ENCODE peak calls at places on chromosome 19, in six cellular contexts. D is fibroblast of pulmonary artery, G is cardiac fibroblast, R is GM13976, A is A673, P is SK-N-SH. J is an unnamed sample.
A peak's percentile ranks its signal among the peaks of the same experiment; 100 is the strongest.

GRCh38 chr19:42284641-42285341 is 15.7 kb downstream of the CIC start:
- DNase-seq in P (no peak), D (no peak), A (no peak), R (no peak), G (no peak), J (no peak)

GRCh38 chr19:16222806-16223205 is 25.1 kb downstream of the AP1M1 start:
- DNase-seq in G (no peak), R (no peak), A (no peak), P (no peak), D (no peak), J (no peak)

GRCh38 chr19:44051654-44052402 is at the start of gene ZNF223:
- DNase-seq in D (peak; percentile 94), G (peak; percentile 92), R (peak; percentile 79), A (peak; percentile 97), P (peak; percentile 93), J (peak; percentile 95)

GRCh38 chr19:1076951-1077350 is 10.0 kb downstream of the ARHGAP45 start:
- DNase-seq in R (peak; percentile 91), D (no peak), P (no peak), G (no peak), A (no peak), J (no peak)

GRCh38 chr19:19405919-19406877 is 723 bp downstream of the GATAD2A start:
- DNase-seq in R (peak; percentile 58), A (peak; percentile 62), G (peak; percentile 64), P (peak; percentile 80), D (peak; percentile 52), J (peak; percentile 50)

GRCh38 chr19:47309608-47310007 is at the start of gene C5AR1:
- DNase-seq in D (no peak), A (no peak), R (no peak), G (peak; percentile 43), P (no peak), J (no peak)

GRCh38 chr19:5563941-5564612 is 3.7 kb downstream of the TINCR start:
- DNase-seq in D (peak; percentile 23), A (peak; percentile 47), G (peak; percentile 10), R (no peak), P (peak; percentile 60), J (no peak)

GRCh38 chr19:798415-799075 is 1.3 kb downstream of the PTBP1 start:
- DNase-seq in R (no peak), P (no peak), G (no peak), A (no peak), D (no peak), J (peak; percentile 20)

GRCh38 chr19:46373573-46374359 is 26.9 kb downstream of the PPP5C start:
- DNase-seq in D (peak; percentile 31), R (no peak), G (peak; percentile 48), P (peak; percentile 80), A (peak; percentile 72), J (no peak)

GRCh38 chr19:13881231-13881691 is 4.3 kb downstream of the NANOS3 start:
- DNase-seq in P (peak; percentile 71), D (no peak), R (peak; percentile 37), G (no peak), A (no peak), J (peak; percentile 32)

GRCh38 chr19:45809643-45810159 is 5.4 kb downstream of the RSPH6A start:
- DNase-seq in G (peak; percentile 81), A (peak; percentile 61), R (no peak), P (no peak), D (peak; percentile 75), J (no peak)

GRCh38 chr19:22595918-22596341 is 38.2 kb upstream of the ZNF492 start:
- DNase-seq in P (peak; percentile 42), R (no peak), A (no peak), D (no peak), G (no peak), J (no peak)

GRCh38 chr19:31297991-31298390 is 51.2 kb downstream of the TSHZ3 start:
- DNase-seq in D (no peak), P (no peak), A (no peak), R (no peak), G (no peak), J (no peak)

GRCh38 chr19:51548891-51549305 is 17.4 kb upstream of the SIGLEC6 start:
- DNase-seq in A (no peak), G (no peak), R (no peak), P (no peak), D (no peak), J (no peak)

GRCh38 chr19:55147408-55148251 is 1.4 kb downstream of the TNNT1 start:
- DNase-seq in D (no peak), G (no peak), A (no peak), R (no peak), P (peak; percentile 16), J (no peak)

GRCh38 chr19:18438331-18439024 is 545 bp upstream of the ISYNA1 start:
- DNase-seq in G (no peak), D (peak; percentile 81), A (no peak), P (no peak), R (no peak), J (peak; percentile 80)

GRCh38 chr19:13541554-13541953 is 35.3 kb upstream of the CACNA1A start:
- DNase-seq in A (no peak), R (no peak), P (no peak), G (no peak), D (no peak), J (no peak)

GRCh38 chr19:10805075-10805757 is 30.8 kb downstream of the TMED1 start:
- DNase-seq in A (no peak), P (no peak), R (no peak), G (no peak), D (no peak), J (no peak)

GRCh38 chr19:10808937-10809655 is 26.9 kb downstream of the TMED1 start:
- DNase-seq in G (peak; percentile 44), A (no peak), P (no peak), D (peak; percentile 47), R (no peak), J (peak; percentile 55)

GRCh38 chr19:10802479-10802878 is 33.5 kb downstream of the TMED1 start:
- DNase-seq in D (no peak), A (no peak), G (no peak), P (no peak), R (no peak), J (no peak)

GRCh38 chr19:10803252-10803651 is 32.8 kb downstream of the TMED1 start:
- DNase-seq in A (no peak), P (no peak), R (no peak), G (no peak), D (no peak), J (no peak)

DNA sequence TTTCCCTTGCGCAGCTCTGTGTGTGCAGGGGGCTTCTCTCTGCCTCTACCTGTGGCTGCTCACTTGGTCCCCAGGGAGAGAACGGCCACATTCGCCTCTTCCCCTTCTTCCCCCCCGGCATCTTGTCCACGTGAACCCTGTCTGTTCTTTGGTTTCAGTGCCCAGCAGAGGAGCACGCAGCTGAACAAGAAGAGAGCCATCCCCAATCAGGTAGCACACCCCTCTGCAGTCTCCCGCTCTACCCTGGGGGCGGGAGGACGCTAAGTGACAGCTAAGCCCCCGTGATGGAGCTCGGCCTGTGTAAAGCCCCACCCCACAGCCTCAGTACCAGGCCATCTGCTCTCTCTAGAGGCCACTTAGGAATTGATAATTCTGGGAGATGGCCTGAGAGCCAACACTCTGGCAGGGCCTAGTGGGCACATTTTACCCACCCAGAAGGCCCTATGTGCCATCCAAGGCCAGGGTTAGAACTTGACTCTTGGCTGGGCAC is 30.2 kb downstream of the TMED1 start:
- DNase-seq in R (no peak), P (peak; percentile 33), D (no peak), G (no peak), A (no peak), J (no peak)
- TF ChIP-seq CTCF in R (no peak), P (no peak), D (no peak), G (no peak), A (no peak), J (no peak)

DNA sequence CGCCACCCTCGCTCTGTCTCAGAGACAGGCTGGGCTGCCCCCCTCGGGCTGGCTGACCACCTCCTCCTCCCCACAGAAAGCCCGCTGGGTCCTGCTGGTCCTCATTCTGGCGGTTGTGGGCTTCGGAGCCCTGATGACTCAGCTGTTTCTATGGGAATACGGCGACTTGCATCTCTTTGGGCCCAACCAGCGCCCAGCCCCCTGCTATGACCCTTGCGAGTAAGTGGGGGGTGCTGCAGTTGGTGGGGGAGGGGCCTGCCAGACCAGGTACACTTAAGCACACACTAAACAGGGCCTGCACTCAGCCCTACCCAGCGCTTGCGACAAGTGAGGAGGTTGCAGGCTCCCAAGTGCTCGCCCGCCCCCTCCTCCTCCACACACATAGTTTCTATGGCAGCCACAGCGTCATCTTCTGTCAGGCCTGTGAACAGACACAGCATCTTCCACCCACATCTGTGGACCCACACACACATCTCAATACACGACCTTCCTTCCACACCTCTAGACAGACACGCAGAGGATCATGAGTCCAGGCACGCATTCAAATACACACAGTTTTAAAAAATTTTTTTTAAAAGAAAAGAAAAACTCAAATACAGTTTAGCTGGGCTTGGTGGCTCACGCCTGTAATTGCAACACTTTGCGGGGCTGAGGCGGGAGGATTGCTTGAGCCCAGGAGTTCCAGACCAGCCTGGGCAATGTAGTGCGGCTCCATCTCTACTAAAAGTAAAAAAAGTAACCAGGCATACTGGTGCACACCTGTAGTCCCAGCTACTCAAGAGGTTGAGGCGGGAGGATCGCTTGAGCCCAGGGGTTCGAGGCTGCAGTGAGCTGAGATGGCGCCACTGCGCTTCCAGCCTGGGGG is 18.4 kb downstream of the PLD3 start:
- DNase-seq in G (no peak), P (peak; percentile 73), R (no peak), D (peak; percentile 26), A (peak; percentile 72), J (peak; percentile 88)
- TF ChIP-seq CTCF in G (no peak), P (no peak), R (no peak), D (no peak), A (peak; percentile 40), J (no peak)

DNA sequence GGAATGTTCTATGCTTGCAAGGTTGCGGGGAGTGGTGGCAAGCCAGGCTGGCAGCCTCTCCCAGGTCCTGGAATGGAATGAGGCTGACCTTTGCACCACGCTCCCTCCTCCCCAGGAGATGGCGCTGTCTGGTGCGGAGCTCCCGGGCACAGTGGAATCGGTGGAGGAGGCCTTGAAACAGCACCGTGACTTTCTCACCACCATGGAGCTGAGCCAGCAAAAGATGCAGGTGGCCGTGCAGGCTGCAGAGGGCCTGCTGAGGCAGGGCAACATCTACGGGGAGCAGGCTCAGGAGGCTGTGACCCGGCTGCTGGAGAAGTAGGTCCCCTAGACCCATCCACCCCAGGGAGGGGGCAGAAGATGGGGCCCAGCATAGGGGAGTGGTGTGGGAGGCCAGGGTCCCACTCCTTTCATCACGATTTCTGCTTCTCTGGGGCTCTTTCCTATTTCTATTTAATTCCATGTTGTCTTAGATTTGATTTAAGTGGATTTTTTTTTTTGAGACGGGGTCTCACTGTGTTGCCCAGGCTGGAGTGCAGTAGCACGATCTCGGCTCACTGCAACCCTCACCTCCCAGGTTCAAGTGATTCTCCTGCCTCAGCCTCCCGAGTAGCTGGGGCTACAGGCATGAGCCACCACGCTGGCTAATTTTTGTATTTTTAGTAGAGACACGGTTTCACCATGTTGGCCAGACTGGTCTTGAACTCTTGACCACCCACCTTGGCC is 53.2 kb upstream of the SHKBP1 start:
- DNase-seq in R (peak; percentile 75), A (peak; percentile 83), P (peak; percentile 83), G (peak; percentile 67), D (peak; percentile 64), J (peak; percentile 70)
- TF ChIP-seq CTCF in R (peak; percentile 61), A (peak; percentile 90), P (peak; percentile 74), G (peak; percentile 85), D (peak; percentile 73), J (peak; percentile 79)

DNA sequence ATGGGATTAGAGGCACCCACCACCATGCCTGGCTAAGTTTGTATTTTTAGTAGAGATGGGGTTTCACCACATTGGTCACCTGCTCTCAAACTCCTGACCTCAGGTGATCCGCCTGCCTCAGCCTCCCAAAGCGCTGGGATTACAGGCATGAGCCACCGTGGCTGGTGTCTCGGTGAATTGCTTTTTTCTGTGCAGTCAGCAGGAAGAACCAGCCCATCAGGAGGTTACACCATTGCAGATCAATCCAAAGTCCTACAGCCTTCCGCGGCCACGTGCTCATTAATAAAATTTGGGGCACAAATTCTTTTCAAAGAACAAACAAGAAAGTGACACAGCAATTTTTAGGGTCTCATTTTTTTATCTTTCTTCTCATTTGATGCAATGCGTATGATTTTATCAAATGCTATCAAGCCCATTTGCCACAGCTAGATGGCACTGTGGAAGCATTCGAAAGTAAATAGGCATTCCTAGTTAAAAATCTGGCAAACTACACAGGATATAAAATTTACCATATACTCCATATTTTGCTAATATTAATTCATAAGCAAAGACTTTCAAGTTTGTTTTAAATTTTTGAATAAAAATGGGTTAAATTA is 54.4 kb upstream of the ZNF835 start:
- DNase-seq in D (peak; percentile 1), G (peak; percentile 10), P (peak; percentile 23), R (no peak), A (peak; percentile 41), J (no peak)
- TF ChIP-seq CTCF in D (no peak), G (no peak), P (peak; percentile 33), R (no peak), A (peak; percentile 63), J (no peak)

J was measured in cardiac muscle cell.